ENCODE peak calls at places on chromosomes 13 and 19, in nine cellular contexts. L is activated CD4-positive, alpha-beta T cell treated with anti-CD3 and anti-CD28 coated beads, Interleukin-2, amount 50 U/mL, for 48 hours; Q is mesothelial cell of epicardium; K is amygdala; O is SW 1271; Y is iPS-NIHi11; X is stimulated activated CD8-positive, alpha-beta memory T cell treated with anti-CD3 and anti-CD28 coated beads, Interleukin-2, amount 100 ng/mL, for 48 hours; J is effector CD4-positive, alpha-beta T cell; M is naive thymus-derived CD8-positive, alpha-beta T cell. B is an unnamed sample.
A peak's percentile ranks its signal among the peaks of the same experiment; 100 is the strongest.

GRCh38 chr13:77898097-77898496 is 20.5 kb downstream of the EDNRB start:
- DNase-seq in L (no peak), Q (no peak), K (no peak), O (no peak), Y (no peak), X (no peak), J (no peak), M (no peak), B (no peak)

GRCh38 chr19:18291590-18292459 is 10.4 kb upstream of the JUND start:
- DNase-seq in L (peak; percentile 96), Q (peak; percentile 78), K (peak; percentile 76), O (peak; percentile 84), Y (peak; percentile 64), X (peak; percentile 92), J (peak; percentile 66), M (peak; percentile 82), B (peak; percentile 23)

GRCh38 chr19:1813197-1813836 is 1.2 kb upstream of the ATP8B3 start:
- DNase-seq in L (no peak), Q (no peak), K (no peak), O (no peak), Y (no peak), X (no peak), J (no peak), M (no peak), B (no peak)

GRCh38 chr19:19475845-19476828 is 39.2 kb downstream of the TSSK6 start:
- DNase-seq in L (no peak), Q (no peak), K (no peak), O (peak; percentile 16), Y (peak; percentile 64), X (no peak), J (no peak), M (no peak), B (no peak)

GRCh38 chr19:51664997-51665396 is 18.4 kb upstream of the SIGLEC14 start:
- DNase-seq in L (no peak), Q (no peak), K (no peak), O (no peak), Y (no peak), X (no peak), J (no peak), M (no peak), B (no peak)

GRCh38 chr19:20078696-20079095 is 896 bp downstream of the ZNF90 start:
- DNase-seq in L (peak; percentile 24), Q (peak; percentile 27), K (no peak), O (no peak), Y (no peak), X (peak; percentile 0), J (no peak), M (no peak), B (no peak)

GRCh38 chr13:99527346-99527745 is 26.1 kb downstream of the TM9SF2 start:
- DNase-seq in L (no peak), Q (no peak), K (no peak), O (no peak), Y (no peak), X (no peak), J (no peak), M (peak; percentile 8), B (no peak)

GRCh38 chr19:34988119-34988518 is 12.0 kb upstream of the GRAMD1A start:
- DNase-seq in L (no peak), Q (no peak), K (no peak), O (no peak), Y (no peak), X (no peak), J (no peak), M (no peak), B (no peak)

GRCh38 chr19:31648347-31648746 is 299.1 kb upstream of the TSHZ3 start:
- DNase-seq in L (no peak), Q (no peak), K (no peak), O (no peak), Y (no peak), X (no peak), J (no peak), M (no peak), B (no peak)

B was measured in NCI-H446.